ENCODE peak calls at places on chromosome X, in eight cellular contexts. One of them, this sample, is unnamed.

GRCh38 chrX:8845060-8845459 is 43.9 kb upstream of the FAM9A start:
- DNase-seq in RKO: no peak
- DNase-seq in suprapubic skin: no peak
- DNase-seq in HCT116: no peak
- DNase-seq in neuronal stem cell: no peak
- DNase-seq in HuH-7.5: no peak
- DNase-seq in lung: no peak
- DNase-seq in activated CD8-positive, alpha-beta memory T cell treated with anti-CD3 and anti-CD28 coated beads for 48 hours: no peak
- DNase-seq in this sample: no peak

GRCh38 chrX:66915893-66916292 is 277.0 kb upstream of the EDA2R start:
- DNase-seq in RKO: no peak
- DNase-seq in suprapubic skin: no peak
- DNase-seq in HCT116: no peak
- DNase-seq in neuronal stem cell: no peak
- DNase-seq in HuH-7.5: no peak
- DNase-seq in lung: no peak
- DNase-seq in activated CD8-positive, alpha-beta memory T cell treated with anti-CD3 and anti-CD28 coated beads for 48 hours: no peak
- DNase-seq in this sample: no peak

GRCh38 chrX:14356401-14356800 is 172.9 kb upstream of the GLRA2 start:
- DNase-seq in RKO: no peak
- DNase-seq in suprapubic skin: no peak
- DNase-seq in HCT116: no peak
- DNase-seq in neuronal stem cell: no peak
- DNase-seq in HuH-7.5: no peak
- DNase-seq in lung: no peak
- DNase-seq in activated CD8-positive, alpha-beta memory T cell treated with anti-CD3 and anti-CD28 coated beads for 48 hours: no peak
- DNase-seq in this sample: no peak

GRCh38 chrX:130975947-130976346 is 72.9 kb upstream of the ENOX2 start:
- DNase-seq in RKO: peak
- DNase-seq in suprapubic skin: no peak
- DNase-seq in HCT116: peak
- DNase-seq in neuronal stem cell: peak
- DNase-seq in HuH-7.5: no peak
- DNase-seq in lung: no peak
- DNase-seq in activated CD8-positive, alpha-beta memory T cell treated with anti-CD3 and anti-CD28 coated beads for 48 hours: no peak
- DNase-seq in this sample: no peak

GRCh38 chrX:100673397-100673953 is 29.5 kb downstream of the SRPX2 start:
- DNase-seq in RKO: peak
- DNase-seq in suprapubic skin: no peak
- DNase-seq in HCT116: no peak
- DNase-seq in neuronal stem cell: no peak
- DNase-seq in HuH-7.5: no peak
- DNase-seq in lung: no peak
- DNase-seq in activated CD8-positive, alpha-beta memory T cell treated with anti-CD3 and anti-CD28 coated beads for 48 hours: no peak
- DNase-seq in this sample: no peak

GRCh38 chrX:14027031-14027430 is 2.7 kb downstream of the GEMIN8 start:
- DNase-seq in RKO: peak
- DNase-seq in suprapubic skin: no peak
- DNase-seq in HCT116: no peak
- DNase-seq in neuronal stem cell: no peak
- DNase-seq in HuH-7.5: no peak
- DNase-seq in lung: no peak
- DNase-seq in activated CD8-positive, alpha-beta memory T cell treated with anti-CD3 and anti-CD28 coated beads for 48 hours: no peak
- DNase-seq in this sample: no peak

GRCh38 chrX:107715331-107716044 is 60.1 kb downstream of the TSC22D3 start:
- DNase-seq in RKO: peak
- DNase-seq in suprapubic skin: no peak
- DNase-seq in HCT116: no peak
- DNase-seq in neuronal stem cell: no peak
- DNase-seq in HuH-7.5: no peak
- DNase-seq in lung: no peak
- DNase-seq in activated CD8-positive, alpha-beta memory T cell treated with anti-CD3 and anti-CD28 coated beads for 48 hours: no peak
- DNase-seq in this sample: no peak

GRCh38 chrX:118773782-118774181 is 46.4 kb downstream of the IL13RA1 start:
- DNase-seq in RKO: no peak
- DNase-seq in suprapubic skin: no peak
- DNase-seq in HCT116: no peak
- DNase-seq in neuronal stem cell: no peak
- DNase-seq in HuH-7.5: no peak
- DNase-seq in lung: peak
- DNase-seq in activated CD8-positive, alpha-beta memory T cell treated with anti-CD3 and anti-CD28 coated beads for 48 hours: no peak
- DNase-seq in this sample: no peak

GRCh38 chrX:12370444-12371089 is 232.3 kb downstream of the FRMPD4 start:
- DNase-seq in RKO: no peak
- DNase-seq in suprapubic skin: no peak
- DNase-seq in HCT116: no peak
- DNase-seq in neuronal stem cell: no peak
- DNase-seq in HuH-7.5: no peak
- DNase-seq in lung: no peak
- DNase-seq in activated CD8-positive, alpha-beta memory T cell treated with anti-CD3 and anti-CD28 coated beads for 48 hours: no peak
- DNase-seq in this sample: no peak

GRCh38 chrX:150199803-150200202 is 163.3 kb upstream of the MAMLD1 start:
- DNase-seq in RKO: no peak
- DNase-seq in suprapubic skin: no peak
- DNase-seq in HCT116: no peak
- DNase-seq in neuronal stem cell: no peak
- DNase-seq in HuH-7.5: no peak
- DNase-seq in lung: no peak
- DNase-seq in activated CD8-positive, alpha-beta memory T cell treated with anti-CD3 and anti-CD28 coated beads for 48 hours: no peak
- DNase-seq in this sample: no peak

GRCh38 chrX:1661048-1661921 is 46.4 kb downstream of the ASMT start:
- DNase-seq in RKO: peak
- DNase-seq in suprapubic skin: peak
- DNase-seq in HCT116: peak
- DNase-seq in neuronal stem cell: no peak
- DNase-seq in HuH-7.5: no peak
- DNase-seq in lung: peak
- DNase-seq in activated CD8-positive, alpha-beta memory T cell treated with anti-CD3 and anti-CD28 coated beads for 48 hours: peak
- DNase-seq in this sample: no peak

GRCh38 chrX:124383367-124383766 is 37.0 kb downstream of the SH2D1A start:
- DNase-seq in RKO: no peak
- DNase-seq in suprapubic skin: no peak
- DNase-seq in HCT116: no peak
- DNase-seq in neuronal stem cell: no peak
- DNase-seq in HuH-7.5: no peak
- DNase-seq in lung: no peak
- DNase-seq in activated CD8-positive, alpha-beta memory T cell treated with anti-CD3 and anti-CD28 coated beads for 48 hours: no peak
- DNase-seq in this sample: no peak

GRCh38 chrX:1323315-1323714 is 13.3 kb upstream of the IL3RA start:
- DNase-seq in RKO: peak
- DNase-seq in suprapubic skin: no peak
- DNase-seq in HCT116: peak
- DNase-seq in neuronal stem cell: peak
- DNase-seq in HuH-7.5: peak
- DNase-seq in lung: peak
- DNase-seq in activated CD8-positive, alpha-beta memory T cell treated with anti-CD3 and anti-CD28 coated beads for 48 hours: peak
- DNase-seq in this sample: peak

GRCh38 chrX:96685205-96686099 is 810 bp downstream of the DIAPH2 start:
- DNase-seq in RKO: peak
- DNase-seq in suprapubic skin: peak
- DNase-seq in HCT116: no peak
- DNase-seq in neuronal stem cell: no peak
- DNase-seq in HuH-7.5: no peak
- DNase-seq in lung: peak
- DNase-seq in activated CD8-positive, alpha-beta memory T cell treated with anti-CD3 and anti-CD28 coated beads for 48 hours: peak
- DNase-seq in this sample: no peak

GRCh38 chrX:136525738-136526606 is 6.0 kb upstream of the VGLL1 start:
- DNase-seq in RKO: peak
- DNase-seq in suprapubic skin: no peak
- DNase-seq in HCT116: no peak
- DNase-seq in neuronal stem cell: no peak
- DNase-seq in HuH-7.5: no peak
- DNase-seq in lung: peak
- DNase-seq in activated CD8-positive, alpha-beta memory T cell treated with anti-CD3 and anti-CD28 coated beads for 48 hours: no peak
- DNase-seq in this sample: no peak

This sample was measured in GM18507.